ENCODE peak calls at places on chromosomes 1 and 21, in nine cellular contexts. K is coronary artery; N is hypothalamus; S is HuH-7; L is astrocyte of the spinal cord; Y is amygdala; F is cardiac muscle cell; X is activated CD8-positive, alpha-beta memory T cell treated with anti-CD3 and anti-CD28 coated beads for 24 hours; A is tibial artery. Z is an unnamed sample.

GRCh38 chr1:94362466-94363058 is 55.6 kb upstream of the ABCD3 start:
- DNase-seq in X (no peak), L (peak), F (peak), N (no peak), A (no peak), Y (no peak), K (no peak), S (no peak), Z (no peak)

GRCh38 chr21:9730866-9731265 is 790.5 kb upstream of the TPTE start:
- DNase-seq in X (no peak), F (no peak), K (no peak), L (no peak), N (no peak), A (no peak), Y (no peak), S (no peak), Z (no peak)

GRCh38 chr1:42137766-42138165 is 15.4 kb upstream of the GUCA2B start:
- DNase-seq in X (no peak), S (no peak), Y (no peak), N (no peak), L (no peak), K (no peak), A (no peak), F (no peak), Z (no peak)

GRCh38 chr21:44858291-44858690 is 15.2 kb downstream of the PTTG1IP start:
- DNase-seq in Y (no peak), A (no peak), F (no peak), L (no peak), S (no peak), K (no peak), N (no peak), X (no peak), Z (no peak)

GRCh38 chr1:221347706-221348105 is 394.2 kb downstream of the DUSP10 start:
- DNase-seq in F (no peak), L (no peak), S (no peak), N (no peak), A (no peak), X (no peak), K (no peak), Y (no peak), Z (no peak)

GRCh38 chr1:60637651-60638050 is 444.7 kb upstream of the NFIA start:
- DNase-seq in N (no peak), X (no peak), K (no peak), F (no peak), L (no peak), Y (no peak), A (no peak), S (no peak), Z (no peak)

GRCh38 chr21:28240586-28240985 is 752.1 kb downstream of the LTN1 start:
- DNase-seq in X (no peak), L (no peak), N (no peak), K (no peak), S (no peak), A (no peak), F (peak), Y (no peak), Z (no peak)

GRCh38 chr1:155018617-155019348 is 14.8 kb downstream of the DCST2 start:
- DNase-seq in F (no peak), L (no peak), A (no peak), Y (no peak), N (no peak), X (no peak), K (no peak), S (no peak), Z (no peak)

GRCh38 chr1:155479205-155479604 is 83.4 kb downstream of the ASH1L start:
- DNase-seq in X (no peak), Y (no peak), A (no peak), S (no peak), L (peak), N (no peak), K (no peak), F (peak), Z (no peak)

GRCh38 chr1:199799116-199799515 is 228.4 kb upstream of the NR5A2 start:
- DNase-seq in Y (no peak), F (no peak), N (no peak), S (no peak), X (no peak), L (no peak), A (no peak), K (no peak), Z (no peak)

GRCh38 chr1:163035791-163036249 is 33.3 kb upstream of the RGS4 start:
- DNase-seq in L (peak), A (no peak), K (no peak), S (no peak), X (no peak), F (peak), N (no peak), Y (no peak), Z (no peak)

GRCh38 chr1:39981957-39982356 is 27.0 kb downstream of the MFSD2A start:
- DNase-seq in Y (no peak), L (peak), K (no peak), N (no peak), S (no peak), X (no peak), F (peak), A (no peak), Z (no peak)

GRCh38 chr1:41217441-41217840 is 24.7 kb downstream of the SCMH1 start:
- DNase-seq in Y (no peak), S (no peak), L (no peak), K (no peak), N (no peak), A (no peak), F (no peak), X (no peak), Z (no peak)

GRCh38 chr21:39103689-39104088 is 79.6 kb downstream of the PSMG1 start:
- DNase-seq in N (no peak), K (peak), L (no peak), S (no peak), F (peak), Y (no peak), X (no peak), A (no peak), Z (no peak)

GRCh38 chr1:220296941-220297460 is 24.7 kb upstream of the RAB3GAP2 start:
- DNase-seq in F (no peak), A (no peak), L (peak), S (no peak), Y (no peak), X (no peak), K (no peak), N (no peak), Z (no peak)

GRCh38 chr21:43624343-43624742 is 34.9 kb downstream of the HSF2BP start:
- DNase-seq in Y (no peak), L (no peak), S (no peak), F (no peak), X (no peak), A (no peak), K (no peak), N (no peak), Z (no peak)

GRCh38 chr1:200641175-200641489 is 20.6 kb upstream of the KIF14 start:
- DNase-seq in A (no peak), Y (no peak), F (peak), L (no peak), X (no peak), K (no peak), N (no peak), S (no peak), Z (no peak)

GRCh38 chr1:27148591-27148990 is 6.3 kb downstream of the SLC9A1 start:
- DNase-seq in X (no peak), S (no peak), K (no peak), A (no peak), L (no peak), N (no peak), Y (no peak), F (no peak), Z (no peak)

GRCh38 chr1:177334856-177335255 is 164.1 kb downstream of the BRINP2 start:
- DNase-seq in Y (no peak), A (no peak), N (no peak), K (no peak), F (no peak), S (no peak), X (no peak), L (no peak), Z (no peak)

GRCh38 chr1:3774503-3775247 is 2.1 kb downstream of the SMIM1 start:
- DNase-seq in K (no peak), F (peak), N (no peak), L (no peak), S (no peak), Y (no peak), X (no peak), A (no peak), Z (no peak)

GRCh38 chr1:24095140-24095859 is 16.6 kb downstream of the MYOM3 start:
- DNase-seq in K (no peak), X (no peak), Y (no peak), F (no peak), A (no peak), N (no peak), S (no peak), L (no peak), Z (no peak)

GRCh38 chr1:68112835-68113243 is 62.4 kb upstream of the DIRAS3 start:
- DNase-seq in Y (no peak), S (no peak), X (no peak), K (no peak), A (no peak), N (peak), L (peak), F (peak), Z (no peak)

GRCh38 chr1:151007853-151008243 is 401 bp upstream of the PRUNE1 start:
- DNase-seq in X (no peak), N (no peak), F (no peak), L (no peak), S (no peak), Y (no peak), K (no peak), A (no peak), Z (no peak)

GRCh38 chr1:204684551-204685235 is 845 bp downstream of the LRRN2 start:
- DNase-seq in L (no peak), Y (no peak), K (no peak), S (no peak), N (no peak), X (no peak), A (no peak), F (peak), Z (no peak)

GRCh38 chr1:159056069-159056698 is 20.4 kb downstream of the AIM2 start:
- DNase-seq in S (no peak), K (no peak), X (no peak), A (no peak), N (no peak), L (no peak), F (peak), Y (no peak), Z (no peak)

GRCh38 chr21:44509539-44509938 is 30.5 kb downstream of the KRTAP10-1 start:
- DNase-seq in K (no peak), X (no peak), L (no peak), S (no peak), N (no peak), Y (no peak), F (no peak), A (no peak), Z (peak)

GRCh38 chr1:159866905-159867304 is 4.4 kb upstream of the VSIG8 start:
- DNase-seq in Y (no peak), A (no peak), L (no peak), S (no peak), N (no peak), K (no peak), F (peak), X (no peak), Z (no peak)

GRCh38 chr1:3058263-3059030 is 10.6 kb upstream of the PRDM16 start:
- DNase-seq in N (no peak), F (no peak), S (no peak), A (no peak), K (peak), X (no peak), Y (no peak), L (no peak), Z (no peak)

GRCh38 chr21:44618909-44619308 is 7.0 kb downstream of the KRTAP10-8 start:
- DNase-seq in X (peak), F (no peak), S (no peak), K (no peak), N (no peak), A (no peak), Y (no peak), L (no peak), Z (no peak)

GRCh38 chr1:202589190-202589680 is 121.0 kb downstream of the SYT2 start:
- DNase-seq in N (no peak), Y (no peak), F (peak), X (no peak), L (peak), S (peak), K (peak), A (peak), Z (peak)

GRCh38 chr1:2982615-2983318 is 38.5 kb upstream of the ACTRT2 start:
- DNase-seq in N (peak), F (no peak), K (peak), L (no peak), S (no peak), Y (no peak), A (peak), X (no peak), Z (no peak)

GRCh38 chr1:38334930-38335592 is 288.5 kb upstream of the POU3F1 start:
- DNase-seq in K (no peak), N (no peak), Y (no peak), A (no peak), L (no peak), F (no peak), X (no peak), S (no peak), Z (no peak)

GRCh38 chr1:208988811-208989222 is 594.7 kb upstream of the CAMK1G start:
- DNase-seq in A (no peak), F (peak), K (no peak), S (peak), N (no peak), Y (no peak), L (peak), X (peak), Z (no peak)

GRCh38 chr1:223713546-223714420 is 1.4 kb downstream of the CAPN2 start:
- DNase-seq in X (no peak), N (no peak), K (no peak), L (no peak), A (no peak), F (no peak), Y (no peak), S (no peak), Z (no peak)

GRCh38 chr21:35400233-35400939 is 351.3 kb upstream of the RUNX1 start:
- DNase-seq in S (peak), Y (no peak), K (no peak), A (no peak), F (peak), L (peak), N (no peak), X (peak), Z (no peak)

GRCh38 chr21:45012661-45013270 is 61.6 kb upstream of the ADARB1 start:
- DNase-seq in X (no peak), S (peak), Y (no peak), L (no peak), F (no peak), N (no peak), A (no peak), K (no peak), Z (peak)

GRCh38 chr21:35002879-35003722 is 46.0 kb downstream of the RUNX1 start:
- DNase-seq in A (no peak), X (peak), L (peak), F (peak), S (no peak), N (no peak), K (no peak), Y (no peak), Z (no peak)

GRCh38 chr1:180181048-180181447 is 26.4 kb downstream of the QSOX1 start:
- DNase-seq in Y (no peak), N (no peak), X (no peak), K (no peak), F (no peak), A (no peak), L (peak), S (no peak), Z (peak)